ENCODE peak calls at places on chromosome 6, in four cellular contexts. C, L, M and A are unnamed samples.

GRCh38 chr6:41938590-41938989 is 3.0 kb downstream of the CCND3 start:
- DNase-seq in C (no peak), L (no peak), M (no peak), A (no peak)

GRCh38 chr6:136566851-136567250 is 16.6 kb upstream of the MAP7 start:
- DNase-seq in C (no peak), L (no peak), M (no peak), A (no peak)

GRCh38 chr6:109434456-109434855 is 6.0 kb downstream of the PPIL6 start:
- DNase-seq in C (no peak), L (no peak), M (no peak), A (no peak)

GRCh38 chr6:12296255-12296573 is 6.1 kb downstream of the EDN1 start:
- DNase-seq in C (no peak), L (peak; percentile 73), M (no peak), A (no peak)

GRCh38 chr6:41939091-41939847 is 2.3 kb downstream of the CCND3 start:
- DNase-seq in C (peak; percentile 54), L (no peak), M (no peak), A (peak; percentile 69)

GRCh38 chr6:22766979-22767378 is 197.6 kb downstream of the HDGFL1 start:
- DNase-seq in C (no peak), L (no peak), M (no peak), A (no peak)

GRCh38 chr6:145315982-145316600 is 419.2 kb downstream of the EPM2A start:
- DNase-seq in C (no peak), L (no peak), M (no peak), A (no peak)

GRCh38 chr6:126535585-126535984 is 195.7 kb downstream of the CENPW start:
- DNase-seq in C (no peak), L (no peak), M (no peak), A (no peak)

GRCh38 chr6:142633317-142633716 is 311.7 kb downstream of the HIVEP2 start:
- DNase-seq in C (no peak), L (no peak), M (no peak), A (no peak)

GRCh38 chr6:30396833-30397479 is 52.0 kb downstream of the RPP21 start:
- DNase-seq in C (peak; percentile 96), L (peak; percentile 58), M (peak; percentile 9), A (peak; percentile 53)

GRCh38 chr6:10194816-10195639 is 219.8 kb downstream of the TFAP2A start:
- DNase-seq in C (no peak), L (no peak), M (no peak), A (no peak)

GRCh38 chr6:24935323-24935722 is 437 bp downstream of the RIPOR2 start:
- DNase-seq in C (no peak), L (no peak), M (no peak), A (no peak)

GRCh38 chr6:136969433-136969832 is 47.3 kb downstream of the SLC35D3 start:
- DNase-seq in C (no peak), L (no peak), M (no peak), A (no peak)

GRCh38 chr6:30590509-30590908 is 19.3 kb downstream of the ABCF1 start:
- DNase-seq in C (no peak), L (no peak), M (no peak), A (no peak)

GRCh38 chr6:82283771-82284420 is 36.4 kb upstream of the IBTK start:
- DNase-seq in C (no peak), L (no peak), M (no peak), A (no peak)

GRCh38 chr6:143270026-143270425 is 180.5 kb downstream of the ADAT2 start:
- DNase-seq in C (no peak), L (no peak), M (no peak), A (no peak)

GRCh38 chr6:31222496-31222895 is 49.4 kb downstream of the HLA-C start:
- DNase-seq in C (no peak), L (no peak), M (no peak), A (no peak)

GRCh38 chr6:170313716-170314295 is 7.2 kb downstream of the FAM120B start:
- DNase-seq in C (no peak), L (no peak), M (no peak), A (no peak)

GRCh38 chr6:151387581-151387980 is 3.8 kb downstream of the ZBTB2 start:
- DNase-seq in C (no peak), L (no peak), M (no peak), A (no peak)

GRCh38 chr6:46491201-46491788 is at the start of gene RCAN2:
- DNase-seq in C (peak; percentile 13), L (peak; percentile 27), M (no peak), A (peak; percentile 85)
- TF ChIP-seq EZH2 in C (no peak), L (no peak), M (no peak), A (no peak)

DNA sequence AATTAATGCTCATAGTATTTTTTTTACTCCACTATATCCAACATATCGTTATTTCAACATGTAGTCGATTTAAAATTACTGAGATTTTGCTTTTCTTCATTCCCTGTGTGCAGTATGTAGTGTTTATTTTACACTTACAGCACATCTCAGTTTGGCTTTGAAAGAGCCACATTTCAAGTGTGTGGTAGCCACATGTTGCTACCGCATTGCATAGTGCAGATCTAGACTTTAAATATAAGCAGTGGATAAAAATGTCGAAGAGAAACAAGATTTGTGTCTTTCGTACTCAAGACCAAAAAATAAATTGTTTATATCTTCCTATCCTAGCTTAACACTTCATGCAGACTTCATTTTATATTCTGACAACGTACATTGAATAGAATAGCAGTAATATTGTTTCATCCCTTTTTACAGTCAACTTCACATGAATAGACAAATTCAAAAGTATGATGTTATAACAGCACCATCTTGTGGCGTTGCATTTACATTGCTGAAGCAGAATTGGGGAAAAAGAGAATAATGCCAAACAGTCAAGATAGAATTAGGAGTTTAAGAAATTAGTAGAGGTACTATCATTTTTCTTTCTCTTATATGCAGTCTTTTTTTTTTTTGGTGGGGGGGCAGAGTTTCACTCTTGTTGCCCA is 29.9 kb downstream of the FBXO5 start:
- DNase-seq in C (no peak), L (peak; percentile 50), M (no peak), A (no peak)
- TF ChIP-seq CHD2 in C (no peak), L (no peak), M (no peak), A (no peak)

DNA sequence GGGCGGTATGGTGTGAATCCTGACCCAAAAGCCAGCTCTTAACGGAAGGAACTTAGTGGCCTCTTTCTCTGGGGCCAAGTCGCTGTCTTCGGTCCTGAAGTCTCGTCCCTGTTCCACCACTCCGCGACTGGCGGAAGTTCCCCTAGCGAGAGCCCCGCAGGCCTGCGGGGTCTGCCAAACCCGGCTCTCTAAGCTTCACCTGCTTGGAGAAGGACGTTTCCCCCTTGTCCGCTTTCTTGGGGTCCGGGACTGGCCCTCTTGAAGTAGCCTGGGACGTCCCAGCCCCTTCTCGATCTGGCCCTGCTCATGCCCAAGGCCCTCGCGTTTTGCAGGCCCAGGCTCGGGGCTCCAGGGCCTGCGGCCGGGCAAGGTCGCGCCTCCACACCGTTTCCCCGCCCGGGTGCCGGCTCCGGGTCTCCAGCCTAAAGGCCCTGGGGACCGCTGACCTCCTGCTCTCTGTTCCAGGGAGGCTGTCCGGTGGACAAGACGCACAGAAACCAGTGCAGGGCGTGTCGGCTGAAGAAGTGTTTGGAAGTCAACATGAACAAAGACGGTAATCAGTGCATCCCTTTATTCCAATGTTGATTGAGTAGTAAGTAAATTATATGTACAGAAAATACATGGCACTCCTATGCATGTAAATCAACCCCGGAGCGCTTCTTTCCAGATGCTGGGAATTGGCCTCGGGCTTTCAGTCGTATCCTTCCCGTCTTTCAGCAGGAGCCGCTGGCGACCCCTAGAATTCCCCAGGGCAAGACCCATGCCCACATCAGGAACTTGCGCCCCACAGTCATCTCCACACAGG is 8.8 kb downstream of the NR2E1 start:
- DNase-seq in C (no peak), L (no peak), M (no peak), A (peak; percentile 82)
- TF ChIP-seq EZH2 in C (no peak), L (no peak), M (no peak), A (peak; percentile 80)

DNA sequence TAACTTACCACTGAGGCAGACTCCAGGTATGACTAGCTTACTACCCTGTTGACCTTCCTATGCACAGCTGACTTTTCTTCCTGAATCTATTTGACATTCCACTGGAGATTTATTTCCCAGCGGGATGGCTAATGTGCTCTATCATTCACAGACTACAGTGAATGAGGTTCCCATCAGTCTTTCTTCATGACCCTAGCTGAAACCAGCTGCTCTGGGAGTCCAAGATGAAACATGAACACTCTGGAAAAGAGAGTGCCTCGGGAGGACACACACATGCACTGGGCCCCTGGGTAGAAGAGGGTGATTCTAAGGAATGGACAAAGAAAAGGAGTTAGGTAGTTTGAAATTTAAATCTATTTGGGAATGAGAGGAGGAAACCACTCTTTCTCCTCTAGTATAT is 82.6 kb upstream of the DST start:
- DNase-seq in C (no peak), L (peak; percentile 23), M (no peak), A (no peak)
- TF ChIP-seq CHD2 in C (no peak), L (no peak), M (no peak), A (no peak)

DNA sequence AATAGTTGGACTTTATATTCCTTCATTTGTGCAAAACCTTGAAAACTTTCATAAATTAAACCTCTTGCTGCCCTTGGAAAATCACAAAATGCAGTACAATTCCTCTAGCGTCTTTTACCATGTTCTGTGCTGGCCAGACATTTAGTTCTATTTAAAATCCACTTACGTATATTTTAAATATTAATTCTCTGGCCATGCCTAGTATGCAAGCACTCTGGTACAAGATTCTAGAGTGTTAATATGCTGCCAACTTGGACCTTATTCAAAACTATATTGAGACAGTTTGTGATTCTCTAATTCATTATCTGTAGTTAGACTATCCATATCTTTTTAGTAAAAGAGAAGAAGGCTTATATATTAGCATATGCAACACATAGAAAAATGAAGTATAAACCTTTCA is 328.1 kb downstream of the ARHGAP18 start:
- DNase-seq in C (no peak), L (no peak), M (no peak), A (no peak)
- TF ChIP-seq EZH2 in C (no peak), L (no peak), M (no peak), A (no peak)

GRCh38 chr6:110813813-110814487 is 1.3 kb downstream of the CDK19 start:
- DNase-seq in C (no peak), L (no peak), M (no peak), A (no peak)
- TF ChIP-seq CHD2 in C (no peak), L (no peak), M (no peak), A (no peak)

GRCh38 chr6:3227363-3228045 is at the start of gene TUBB2B:
- DNase-seq in C (peak; percentile 78), L (no peak), M (no peak), A (no peak)
- TF ChIP-seq EZH2 in C (no peak), L (no peak), M (no peak), A (no peak)

DNA sequence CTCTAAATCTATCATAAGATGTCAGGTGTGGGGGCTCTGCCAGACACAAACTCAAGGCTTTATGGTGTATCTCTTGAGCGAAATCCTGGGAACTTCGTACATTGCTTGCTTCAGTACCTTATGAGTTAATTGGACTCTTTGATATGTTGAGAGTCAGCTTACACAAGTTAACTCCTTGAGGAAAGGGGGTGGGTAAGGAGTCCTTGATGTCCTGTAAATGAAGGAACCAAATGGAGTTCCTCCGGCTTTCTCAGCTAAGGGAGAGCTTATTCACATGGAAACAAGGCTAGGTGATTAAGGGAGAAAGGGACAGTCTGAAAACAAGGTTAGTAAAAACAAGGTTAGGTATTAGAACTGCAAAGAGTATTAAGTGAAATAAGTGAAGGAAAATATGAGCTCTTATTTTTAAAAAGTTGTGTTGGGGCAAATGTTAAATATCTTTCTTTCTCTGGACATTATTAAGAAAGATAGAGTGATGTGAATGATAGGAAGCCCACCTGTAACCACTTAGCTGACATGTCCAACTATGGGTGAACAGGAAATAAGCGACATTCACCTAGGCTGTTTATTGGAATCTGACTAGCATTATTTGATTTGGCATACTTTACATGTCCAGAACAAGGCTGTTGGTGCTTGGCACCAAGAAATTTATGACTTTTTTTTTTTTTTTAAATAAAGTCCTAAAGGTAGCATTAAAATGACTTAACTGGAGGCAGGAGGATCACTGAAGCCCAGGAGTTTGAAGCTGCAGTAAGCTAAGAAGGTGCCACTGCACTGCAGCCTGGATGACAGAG is 26.5 kb downstream of the GTF2H5 start:
- DNase-seq in C (no peak), L (no peak), M (no peak), A (no peak)
- TF ChIP-seq CHD2 in C (no peak), L (no peak), M (no peak), A (no peak)